ENCODE peak calls at places on chromosomes 11 and 22, in five cellular contexts. M, V, O, K and Z are unnamed samples.

GRCh38 chr11:79077684-79078379 is 363.0 kb downstream of the TENM4 start:
- DNase-seq in M (no peak), V (no peak), O (no peak), K (no peak), Z (no peak)

GRCh38 chr11:95143106-95143681 is 53.5 kb downstream of the ENDOD1 start:
- DNase-seq in M (no peak), V (peak; percentile 30), O (no peak), K (no peak), Z (no peak)

GRCh38 chr22:28252539-28252938 is 333.5 kb upstream of the PITPNB start:
- DNase-seq in M (no peak), V (no peak), O (no peak), K (no peak), Z (no peak)

GRCh38 chr22:29219881-29220670 is 14.4 kb downstream of the EMID1 start:
- DNase-seq in M (no peak), V (no peak), O (no peak), K (no peak), Z (no peak)

GRCh38 chr11:118622376-118623290 is 15.2 kb downstream of the PHLDB1 start:
- DNase-seq in M (no peak), V (no peak), O (no peak), K (peak; percentile 76), Z (no peak)

GRCh38 chr11:15625691-15626090 is 511.0 kb downstream of the INSC start:
- DNase-seq in M (no peak), V (no peak), O (no peak), K (no peak), Z (no peak)

GRCh38 chr22:27206001-27206746 is 548.8 kb downstream of the MIAT start:
- DNase-seq in M (no peak), V (no peak), O (no peak), K (no peak), Z (no peak)

GRCh38 chr11:86388198-86388597 is 13.5 kb downstream of the CCDC81 start:
- DNase-seq in M (no peak), V (no peak), O (no peak), K (no peak), Z (no peak)

GRCh38 chr11:944711-945470 is 19.2 kb downstream of the AP2A2 start:
- DNase-seq in M (no peak), V (no peak), O (no peak), K (no peak), Z (no peak)

GRCh38 chr22:33803371-33803770 is 116.9 kb downstream of the LARGE1 start:
- DNase-seq in M (no peak), V (peak; percentile 90), O (no peak), K (no peak), Z (no peak)

GRCh38 chr22:49362393-49362792 is 465.3 kb downstream of the BRD1 start:
- DNase-seq in M (no peak), V (no peak), O (no peak), K (no peak), Z (no peak)

GRCh38 chr11:62544521-62545436 is 1.8 kb downstream of the AHNAK start:
- DNase-seq in M (no peak), V (no peak), O (peak; percentile 37), K (no peak), Z (no peak)

GRCh38 chr11:451738-452137 is 1.7 kb downstream of the PTDSS2 start:
- DNase-seq in M (no peak), V (no peak), O (no peak), K (no peak), Z (no peak)

GRCh38 chr11:121032546-121032945 is 8.6 kb downstream of the TBCEL start:
- DNase-seq in M (no peak), V (no peak), O (no peak), K (no peak), Z (no peak)

GRCh38 chr22:23282089-23282501 is 101.8 kb downstream of the BCR start:
- DNase-seq in M (peak; percentile 69), V (peak; percentile 45), O (no peak), K (peak; percentile 94), Z (peak; percentile 89)

GRCh38 chr11:114280696-114281095 is 15.5 kb upstream of the NNMT start:
- DNase-seq in M (no peak), V (peak; percentile 65), O (no peak), K (peak; percentile 85), Z (no peak)

GRCh38 chr22:21682385-21683175 is 16.8 kb downstream of the PPIL2 start:
- DNase-seq in M (no peak), V (no peak), O (no peak), K (no peak), Z (no peak)

GRCh38 chr22:42978453-42979103 is 36.4 kb downstream of the PACSIN2 start:
- DNase-seq in M (no peak), V (no peak), O (no peak), K (no peak), Z (no peak)

DNA sequence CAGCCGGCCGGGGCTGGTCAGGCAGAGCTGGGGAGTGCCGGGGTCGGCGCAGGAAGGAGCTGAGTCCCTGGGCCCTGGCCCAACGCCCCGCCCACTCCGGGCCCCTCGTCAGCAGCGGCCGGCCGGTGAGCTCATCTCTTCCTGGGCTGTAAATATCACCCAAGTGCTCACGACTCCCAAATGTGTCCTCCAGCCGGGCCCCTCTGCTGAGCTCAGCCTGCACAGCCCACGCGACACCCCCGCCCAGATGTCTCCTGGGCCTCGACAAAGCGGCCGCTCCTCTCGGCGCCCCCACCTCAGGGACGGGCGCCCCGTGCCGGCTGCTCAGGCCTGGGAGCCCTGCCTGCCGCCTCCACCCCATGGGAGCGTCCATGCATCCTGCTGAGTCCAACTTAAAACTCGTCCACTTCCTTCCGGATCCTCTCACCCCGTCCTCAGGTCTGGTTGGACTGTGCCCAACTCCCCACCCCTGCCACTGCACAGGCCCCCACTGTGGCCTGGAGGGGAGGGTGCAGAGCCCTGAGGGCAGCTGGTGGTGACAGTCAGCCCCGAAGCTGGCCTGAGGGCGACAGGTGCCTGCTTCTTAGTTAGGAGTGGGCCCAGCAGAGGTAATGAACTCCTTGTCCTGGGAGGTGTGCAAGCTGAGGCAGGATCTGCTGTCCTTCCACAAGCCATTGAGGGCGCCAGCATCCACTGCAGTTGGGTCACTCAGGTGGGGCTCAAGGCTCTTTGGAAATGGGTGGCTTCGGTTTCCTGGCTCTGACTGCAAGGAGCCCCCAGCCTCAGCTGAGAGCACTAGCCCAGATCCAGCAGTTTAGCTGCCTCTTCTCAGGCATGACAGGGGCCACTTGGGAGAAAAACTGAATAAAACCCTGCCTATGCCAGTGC is 28.8 kb downstream of the RTN4R start:
- DNase-seq in M (no peak), V (no peak), O (no peak), K (no peak), Z (no peak)
- H3K27ac ChIP-seq in M (peak overlapping the region; percentile 20), V (no peak overlapping the region), O (peak overlapping the region; percentile 63), K (peak overlapping the region; percentile 66), Z (no peak overlapping the region)

GRCh38 chr22:24494182-24494534 is 974 bp upstream of the UPB1 start:
- DNase-seq in M (no peak), V (no peak), O (no peak), K (no peak), Z (no peak)
- H3K27me3 ChIP-seq in M (peaks cover 29% of the 10 kb centered on the region), V (peaks cover 40% of the 10 kb centered on the region), O (no peaks in the 10 kb centered on the region), K (peaks cover 17% of the 10 kb centered on the region), Z (peaks cover 5% of the 10 kb centered on the region)

GRCh38 chr11:72038491-72038890 is 39.8 kb downstream of the IL18BP start:
- DNase-seq in M (peak; percentile 60), V (peak; percentile 48), O (no peak), K (no peak), Z (no peak)

GRCh38 chr11:72040497-72041363 is 39.6 kb downstream of the NUMA1 start:
- DNase-seq in M (peak; percentile 95), V (peak; percentile 89), O (peak; percentile 69), K (peak; percentile 96), Z (peak; percentile 76)

GRCh38 chr11:72037554-72038311 is 39.0 kb downstream of the IL18BP start:
- DNase-seq in M (no peak), V (no peak), O (no peak), K (no peak), Z (no peak)

GRCh38 chr11:72039108-72039850 is 40.6 kb downstream of the IL18BP start:
- DNase-seq in M (no peak), V (peak; percentile 7), O (no peak), K (peak; percentile 82), Z (no peak)

DNA sequence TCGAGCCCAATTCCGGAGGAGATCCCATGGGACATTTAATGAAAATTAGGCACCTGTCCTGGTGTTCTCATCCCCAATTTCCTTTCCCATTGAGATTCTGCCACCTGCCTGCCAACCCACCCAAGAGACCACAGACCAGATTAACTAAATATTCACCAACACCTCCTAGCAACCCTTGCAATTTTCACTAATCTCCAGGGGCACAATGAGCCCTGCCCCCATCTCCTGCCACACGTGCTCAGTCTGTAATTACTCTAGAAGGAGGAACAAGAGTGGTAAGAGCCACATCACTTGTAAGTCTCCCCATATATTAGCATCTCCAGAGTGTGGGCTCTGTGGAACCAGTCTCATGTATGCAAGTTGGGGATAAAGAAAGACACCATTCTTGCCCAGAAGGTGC is 38.0 kb downstream of the IL18BP start:
- DNase-seq in M (no peak), V (no peak), O (no peak), K (no peak), Z (no peak)
- H3K27ac ChIP-seq in M (no peak overlapping the region), V (no peak overlapping the region), O (peak overlapping the region; percentile 35), K (no peak overlapping the region), Z (no peak overlapping the region)

DNA sequence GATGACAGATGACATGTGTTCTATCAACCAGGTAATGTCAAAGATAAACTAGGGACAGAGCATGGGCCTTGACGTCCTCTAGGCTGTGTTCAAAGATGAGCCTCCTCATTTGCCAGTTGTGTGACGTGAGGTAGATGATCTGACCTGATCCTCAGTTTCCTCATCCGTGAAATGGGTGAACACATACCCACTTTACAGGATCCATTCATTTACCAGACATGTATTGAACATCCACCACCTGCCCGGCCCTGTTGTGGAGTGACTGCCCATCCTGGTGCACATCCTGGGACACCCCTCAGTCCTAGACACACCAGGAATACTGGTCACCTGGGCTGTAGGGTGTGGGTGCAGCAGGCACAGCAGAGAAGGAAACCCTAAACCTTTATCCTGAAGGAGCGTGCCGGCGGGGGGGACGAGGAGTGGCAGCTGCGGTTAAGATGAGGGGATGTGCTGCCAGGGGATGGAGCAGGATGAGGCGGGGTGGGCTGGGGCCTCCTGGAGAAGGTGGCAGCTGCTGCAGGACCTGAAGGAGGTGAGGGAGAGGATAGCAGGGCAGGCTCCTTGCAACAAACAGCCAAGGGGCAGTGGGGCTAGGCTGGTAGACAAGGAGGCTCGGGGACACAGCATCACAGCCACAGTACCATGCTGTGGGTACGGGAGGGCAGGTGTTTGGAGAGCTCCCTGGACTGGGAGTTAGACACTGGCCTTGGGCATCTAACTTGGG is 8.4 kb downstream of the CLDN5 start:
- DNase-seq in M (no peak), V (no peak), O (no peak), K (peak; percentile 61), Z (no peak)
- H3K27me3 ChIP-seq in M (no peaks in the 10 kb centered on the region), V (no peaks in the 10 kb centered on the region), O (no peaks in the 10 kb centered on the region), K (no peaks in the 10 kb centered on the region), Z (no peaks in the 10 kb centered on the region)

DNA sequence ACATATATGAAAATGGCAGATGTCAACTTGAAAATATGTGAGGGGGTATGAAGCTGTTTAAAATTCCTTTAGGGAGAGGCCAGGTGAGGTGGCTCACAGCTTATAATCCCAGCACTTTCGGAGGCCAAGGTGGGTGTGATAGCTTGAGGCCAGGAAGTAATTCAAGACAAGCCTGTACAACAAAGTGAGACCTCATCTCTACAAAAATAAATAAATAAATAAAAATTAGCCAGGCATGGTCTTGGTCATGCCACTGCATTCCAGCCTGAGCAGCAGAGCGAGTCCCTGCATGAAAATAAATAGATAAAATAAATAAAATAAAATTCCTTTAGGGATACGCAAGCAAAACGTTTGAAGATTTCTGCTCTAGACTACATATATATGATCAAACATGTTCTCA is 38.1 kb upstream of the FAM181B start:
- DNase-seq in M (no peak), V (no peak), O (no peak), K (no peak), Z (no peak)
- H3K27ac ChIP-seq in M (no peak overlapping the region), V (no peak overlapping the region), O (no peak overlapping the region), K (no peak overlapping the region), Z (no peak overlapping the region)